ENCODE peak calls at places on chromosomes 5 and 9, in six cellular contexts. J, U, B, K, F and S are unnamed samples.

GRCh38 chr5:2741946-2742345 is 9.5 kb downstream of the IRX2 start:
- DNase-seq in B (no peak), J (no peak), F (no peak), U (no peak), K (no peak), S (no peak)

GRCh38 chr5:158905281-158905680 is 194.4 kb downstream of the EBF1 start:
- DNase-seq in U (no peak), J (no peak), F (no peak), B (no peak), K (no peak), S (no peak)

GRCh38 chr9:89878003-89878411 is 273.2 kb downstream of the GADD45G start:
- DNase-seq in U (no peak), F (no peak), B (no peak), K (no peak), J (no peak), S (no peak)

GRCh38 chr9:70455993-70456704 is 41.7 kb upstream of the KLF9 start:
- DNase-seq in B (no peak), J (no peak), K (no peak), U (no peak), F (no peak), S (no peak)

GRCh38 chr5:11007251-11007650 is 246.2 kb upstream of the DAP start:
- DNase-seq in F (no peak), K (no peak), U (no peak), B (no peak), J (no peak), S (no peak)

GRCh38 chr9:13493697-13494096 is 214.2 kb upstream of the MPDZ start:
- DNase-seq in U (no peak), F (no peak), J (no peak), B (no peak), K (no peak), S (no peak)

GRCh38 chr5:156505101-156505500 is 178.1 kb downstream of the SGCD start:
- DNase-seq in K (no peak), J (no peak), F (no peak), U (no peak), B (no peak), S (no peak)

GRCh38 chr9:38046669-38047300 is 22.2 kb downstream of the SHB start:
- DNase-seq in K (peak), U (no peak), B (no peak), F (peak), J (peak), S (no peak)

GRCh38 chr5:172492097-172492840 is 37.9 kb upstream of the SH3PXD2B start:
- DNase-seq in J (no peak), B (no peak), K (no peak), U (no peak), F (no peak), S (no peak)

GRCh38 chr5:172491481-172491880 is 37.2 kb upstream of the SH3PXD2B start:
- DNase-seq in J (no peak), U (no peak), B (no peak), K (no peak), F (no peak), S (no peak)

GRCh38 chr5:172493906-172494305 is 39.6 kb upstream of the SH3PXD2B start:
- DNase-seq in U (no peak), F (no peak), K (no peak), B (no peak), J (no peak), S (no peak)

GRCh38 chr5:172494630-172495505 is 40.5 kb upstream of the SH3PXD2B start:
- DNase-seq in F (no peak), U (no peak), J (no peak), B (no peak), K (no peak), S (no peak)

DNA sequence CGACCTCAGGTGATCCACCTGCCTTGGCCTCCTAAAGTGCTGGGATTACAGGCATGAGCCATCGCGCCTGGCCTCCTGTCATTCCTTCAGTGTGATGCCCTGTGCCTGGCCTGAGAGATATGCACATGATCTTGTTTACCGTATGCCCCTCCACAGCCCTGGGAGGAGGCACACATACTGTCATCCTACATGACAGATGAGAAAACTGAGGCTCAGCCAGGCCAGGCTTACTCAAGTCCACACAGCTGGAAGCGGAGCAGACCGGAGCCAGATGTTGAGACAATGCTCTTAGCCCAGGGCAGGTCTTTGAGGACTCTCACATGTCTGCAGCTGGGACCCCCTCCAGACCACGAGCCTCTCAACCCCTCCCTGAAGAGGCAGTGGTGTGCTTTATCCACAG is 38.7 kb upstream of the SH3PXD2B start:
- DNase-seq in J (no peak), B (no peak), U (no peak), F (no peak), K (no peak), S (no peak)
- TF ChIP-seq CTCF in J (no peak), B (no peak), U (no peak), F (no peak), K (no peak), S (no peak)

GRCh38 chr5:127029513-127030258 is 672 bp downstream of the MARCHF3 start:
- DNase-seq in J (peak), K (peak), U (peak), F (peak), B (peak), S (peak)
- TF ChIP-seq CTCF in J (peak), K (peak), U (peak), F (peak), B (no peak), S (peak)

DNA sequence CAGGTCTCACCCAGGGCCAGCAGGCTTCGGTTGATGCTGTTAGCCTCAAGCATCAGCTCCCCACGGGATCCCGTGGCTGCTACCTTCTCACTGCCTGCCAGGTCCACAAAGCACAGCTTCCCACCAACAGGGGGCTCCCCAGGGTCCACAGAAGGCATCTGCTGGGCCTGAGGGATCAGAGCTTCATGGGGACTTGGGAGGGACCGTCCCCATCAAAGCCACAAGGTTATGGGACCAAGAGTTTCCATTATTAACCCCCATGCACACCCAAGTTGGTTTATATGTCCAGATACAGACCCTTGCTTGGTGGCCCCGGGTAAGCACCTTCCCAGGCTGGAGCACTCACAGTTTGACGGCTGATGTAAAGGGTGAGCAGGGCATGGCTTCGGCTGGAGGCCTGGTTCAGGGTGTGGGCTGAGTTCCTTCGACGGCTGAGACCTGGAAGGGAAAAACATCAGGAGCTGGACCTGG is 3.0 kb downstream of the KIF12 start:
- DNase-seq in B (no peak), U (no peak), J (no peak), K (no peak), F (no peak), S (peak)
- TF ChIP-seq CTCF in B (no peak), U (peak), J (no peak), K (peak), F (peak), S (no peak)

GRCh38 chr9:35415769-35416427 is 74.0 kb upstream of the RUSC2 start:
- DNase-seq in B (no peak), F (no peak), U (no peak), J (no peak), K (no peak), S (no peak)
- TF ChIP-seq CTCF in B (no peak), F (no peak), U (no peak), J (no peak), K (no peak), S (no peak)

DNA sequence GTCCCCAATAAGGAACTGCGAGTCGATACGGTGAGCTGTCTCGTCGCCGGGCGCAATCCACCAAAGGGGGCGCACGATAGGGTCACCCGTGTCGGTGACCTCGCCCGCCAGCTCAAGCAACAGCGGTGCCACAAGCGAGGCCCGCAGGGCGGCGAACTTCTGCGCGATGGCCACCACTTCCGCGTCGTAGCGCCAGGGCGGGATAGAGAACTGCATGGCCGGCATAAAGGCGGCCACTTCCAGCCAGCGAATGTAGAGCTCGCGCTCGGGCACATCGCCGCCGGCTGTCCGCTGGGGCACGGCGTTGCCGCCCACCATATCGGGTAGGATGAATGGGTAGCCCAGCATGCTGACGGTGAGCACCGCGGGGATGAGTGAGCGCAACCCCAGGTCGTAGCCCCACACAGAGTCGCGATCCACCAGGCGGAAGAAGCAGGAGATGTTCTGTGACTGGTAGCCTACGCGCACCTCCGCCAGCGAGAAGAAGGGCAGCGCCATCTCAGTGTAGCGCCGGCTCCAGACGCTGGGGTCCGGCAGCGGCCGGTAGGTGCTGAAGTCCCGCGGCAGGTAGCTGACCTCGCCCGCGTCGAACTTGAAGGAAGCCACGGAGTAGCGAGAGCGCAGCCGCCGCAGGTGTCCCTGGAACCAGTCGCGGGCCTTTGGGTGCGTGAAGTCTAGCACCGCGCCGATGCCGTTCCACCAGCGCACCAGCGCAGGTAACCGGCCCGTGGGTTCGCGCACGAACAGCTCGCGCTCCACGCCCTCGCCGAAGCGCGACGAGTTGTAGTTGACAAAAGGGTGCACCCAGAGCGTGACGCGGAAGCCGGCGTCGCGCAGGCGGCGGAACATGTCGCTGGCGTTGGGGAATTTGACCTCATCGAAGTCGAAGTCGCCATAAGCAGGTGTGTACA is 5.5 kb downstream of the MYORG start:
- DNase-seq in K (no peak), U (no peak), J (no peak), F (no peak), B (no peak), S (no peak)
- TF ChIP-seq CTCF in K (no peak), U (no peak), J (no peak), F (no peak), B (no peak), S (no peak)

DNA sequence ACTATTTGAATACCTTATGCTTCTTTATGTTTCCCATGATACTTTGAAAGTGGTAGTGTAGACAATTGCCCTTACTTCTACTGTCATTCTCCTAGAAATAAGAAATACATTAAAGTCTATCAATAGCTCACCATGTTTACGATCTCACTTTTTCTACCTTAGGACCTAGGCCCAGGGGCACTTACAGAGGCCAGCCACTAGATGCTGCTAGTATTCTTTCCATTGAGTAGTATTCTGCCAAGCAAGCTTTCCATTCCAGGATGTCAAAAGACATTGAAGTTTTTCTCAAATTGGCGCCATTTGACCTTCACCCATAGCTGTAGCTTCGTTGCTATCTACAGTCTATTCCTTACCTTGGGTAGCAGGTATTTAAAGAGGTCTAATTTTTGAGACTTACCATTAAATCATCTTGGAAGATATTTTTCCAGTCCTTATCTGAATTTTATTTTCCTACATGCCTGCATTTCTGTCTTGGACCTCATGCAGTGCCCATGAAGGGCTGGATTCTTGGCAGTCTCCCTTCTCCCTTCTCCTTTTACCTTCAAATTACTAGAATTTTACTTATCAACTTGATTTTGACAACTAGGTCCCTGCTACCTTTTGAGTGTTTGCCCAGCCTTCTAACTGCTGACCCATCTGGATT is 246.0 kb upstream of the NUDT12 start:
- DNase-seq in B (peak), U (peak), K (peak), F (peak), J (peak), S (peak)
- TF ChIP-seq CTCF in B (peak), U (peak), K (peak), F (peak), J (peak), S (peak)

GRCh38 chr5:180801596-180802324 is 846 bp downstream of the MGAT1 start:
- DNase-seq in F (no peak), J (no peak), B (no peak), K (no peak), U (no peak), S (no peak)

GRCh38 chr5:180806351-180807011 is 3.9 kb upstream of the MGAT1 start:
- DNase-seq in J (no peak), U (no peak), F (no peak), K (no peak), B (no peak), S (peak)

GRCh38 chr5:180804129-180804601 is 1.6 kb upstream of the MGAT1 start:
- DNase-seq in B (no peak), U (no peak), F (no peak), J (no peak), K (no peak), S (peak)

GRCh38 chr5:180802325-180803180 is at the start of gene MGAT1:
- DNase-seq in F (peak), J (no peak), K (peak), B (peak), U (peak), S (peak)

DNA sequence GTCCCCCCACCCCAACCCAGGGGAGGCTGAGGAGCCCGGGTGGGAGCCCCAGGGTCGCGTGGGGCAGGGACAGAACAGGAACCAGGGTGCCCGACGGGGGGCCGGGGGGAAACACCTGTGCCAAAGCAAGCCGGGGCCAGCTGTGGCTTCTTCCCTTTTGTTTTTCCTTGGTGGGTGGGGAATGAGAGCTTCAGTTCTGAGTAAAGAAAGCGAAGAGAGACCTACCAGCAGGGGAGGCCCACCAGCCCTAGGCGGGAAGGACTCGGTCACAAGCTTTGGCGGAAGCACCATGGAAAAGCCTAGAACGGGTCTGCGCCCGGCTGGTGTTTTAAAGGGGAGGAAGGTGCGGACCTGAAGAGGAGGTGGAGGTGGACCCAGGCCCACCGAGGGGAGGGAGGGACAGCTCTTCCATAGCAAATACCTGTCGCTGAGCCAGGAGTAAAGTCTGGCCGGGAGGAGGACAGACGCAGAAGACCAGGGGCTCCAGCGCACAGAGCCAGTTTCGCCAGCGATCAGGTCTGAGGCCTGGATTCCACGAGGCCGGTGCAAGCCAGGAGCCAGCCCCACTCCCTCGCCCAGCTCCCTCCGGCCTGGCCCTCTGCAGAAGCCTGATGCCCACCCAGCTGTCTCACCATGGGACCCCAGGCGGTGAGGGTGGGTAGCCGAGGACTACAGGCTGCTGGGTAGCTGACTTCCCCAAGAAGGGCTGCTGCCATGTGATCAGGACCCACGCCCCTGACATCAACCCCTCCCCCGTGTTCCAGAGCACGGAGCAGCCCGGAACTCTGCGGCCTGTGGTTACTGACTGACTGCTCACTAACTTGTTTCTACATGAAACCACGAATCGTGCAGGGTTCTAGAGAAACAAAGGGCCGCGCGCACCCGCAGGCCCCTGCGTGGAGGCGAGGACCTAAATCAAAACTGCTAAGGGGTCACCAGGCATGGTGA is 849 bp upstream of the MGAT1 start:
- DNase-seq in J (no peak), U (no peak), B (peak), F (no peak), K (no peak), S (peak)
- TF ChIP-seq CTCF in J (no peak), U (no peak), B (no peak), F (no peak), K (peak), S (no peak)

GRCh38 chr5:126561908-126562307 is 33.1 kb downstream of the ALDH7A1 start:
- DNase-seq in B (no peak), U (no peak), K (peak), J (no peak), F (peak), S (no peak)
- TF ChIP-seq CTCF in B (no peak), U (no peak), K (no peak), J (no peak), F (no peak), S (no peak)